ENCODE peak calls at places on chromosomes 2 and 18, in six cellular contexts. B is K562, V is GM12878, A is A549, E is SK-N-SH, R is H1. F is an unnamed sample.

GRCh38 chr2:203650860-203651613 is 55.4 kb upstream of the CD28 start:
- DNase-seq in B (peak), V (no peak), E (peak), A (peak), R (no peak), F (peak)

GRCh38 chr18:63074987-63075404 is 244.6 kb downstream of the BCL2 start:
- DNase-seq in V (no peak), R (peak), B (peak), E (peak), A (peak), F (peak)

GRCh38 chr2:127663566-127664064 is 11.7 kb downstream of the LIMS2 start:
- DNase-seq in E (no peak), R (no peak), A (no peak), B (no peak), V (no peak), F (no peak)

GRCh38 chr2:152513681-152514080 is 178.7 kb downstream of the FMNL2 start:
- DNase-seq in V (no peak), A (peak), R (no peak), E (no peak), B (no peak), F (no peak)

GRCh38 chr2:24566209-24566608 is 75.2 kb downstream of the NCOA1 start:
- DNase-seq in B (no peak), A (no peak), R (no peak), E (no peak), V (no peak), F (no peak)

GRCh38 chr2:34096552-34097171 is 497.6 kb upstream of the FAM98A start:
- DNase-seq in A (peak), V (peak), E (peak), B (peak), R (peak), F (peak)

GRCh38 chr2:1940660-1941059 is 196.3 kb upstream of the PXDN start:
- DNase-seq in E (peak), V (no peak), B (no peak), R (no peak), A (no peak), F (no peak)

GRCh38 chr2:25492726-25493125 is 151.0 kb upstream of the DNMT3A start:
- DNase-seq in R (no peak), B (no peak), A (no peak), V (no peak), E (no peak), F (no peak)

DNA sequence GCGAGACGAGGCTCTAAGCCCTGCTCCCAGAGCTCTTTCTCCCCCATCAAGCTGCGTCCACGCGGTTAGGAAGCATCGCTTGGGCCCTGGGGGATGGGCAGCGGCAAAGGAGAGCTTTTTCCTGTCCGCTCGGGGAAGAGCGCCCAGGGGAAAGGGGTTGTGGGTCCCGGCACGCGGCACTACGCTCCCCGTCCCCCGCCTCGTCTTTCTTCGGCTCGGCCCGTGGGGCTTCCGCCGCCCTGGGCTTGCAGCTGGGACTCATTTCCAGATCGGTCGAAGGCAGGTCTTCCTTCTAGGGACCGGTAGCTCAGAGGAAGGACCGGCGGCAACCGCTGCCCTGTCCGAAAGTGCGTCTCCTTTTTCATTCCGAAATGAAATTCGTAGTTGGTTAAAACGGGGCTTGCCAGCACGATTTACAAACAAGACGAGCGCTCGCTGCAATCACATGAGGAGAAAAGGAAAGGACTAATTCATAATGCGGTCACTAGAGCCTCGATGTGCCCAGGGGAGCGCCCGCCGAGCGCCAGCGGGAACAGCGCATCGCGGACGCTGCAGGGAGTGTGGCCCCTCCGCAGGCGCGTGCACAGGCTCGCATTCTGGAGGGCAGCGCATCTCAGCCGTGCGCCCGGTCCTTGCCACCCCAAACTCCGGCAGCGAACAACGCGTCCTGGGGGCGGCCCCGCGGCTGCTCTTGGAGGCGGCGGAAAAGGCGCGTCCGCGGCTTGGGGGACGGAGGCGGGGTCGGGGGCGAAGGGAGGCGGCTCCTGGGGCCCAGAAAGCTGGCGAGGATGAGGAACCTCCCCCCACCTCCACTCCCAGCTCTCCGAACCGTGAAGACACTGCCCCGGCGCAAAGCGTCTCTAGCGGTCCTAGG is 3.6 kb upstream of the ITPRIPL1 start:
- DNase-seq in E (peak), V (peak), A (peak), R (peak), B (peak), F (peak)
- TF ChIP-seq CHD2 in E (peak), V (peak), A (no peak), R (no peak), B (peak), F (no peak)

GRCh38 chr18:32771871-32772499 is 838 bp downstream of the KLHL14 start:
- DNase-seq in V (no peak), A (no peak), E (peak), R (peak), B (no peak), F (no peak)

GRCh38 chr18:32771169-32771751 is 1.6 kb downstream of the KLHL14 start:
- DNase-seq in R (peak), V (no peak), E (peak), B (no peak), A (no peak), F (peak)

GRCh38 chr18:32769242-32770180 is 3.3 kb downstream of the KLHL14 start:
- DNase-seq in R (peak), E (peak), V (no peak), B (no peak), A (no peak), F (peak)

GRCh38 chr18:32770181-32770650 is 2.6 kb downstream of the KLHL14 start:
- DNase-seq in B (no peak), V (no peak), R (no peak), A (no peak), E (peak), F (peak)

GRCh38 chr18:32770651-32771168 is 2.1 kb downstream of the KLHL14 start:
- DNase-seq in E (peak), A (no peak), V (no peak), B (no peak), R (peak), F (no peak)
- TF ChIP-seq CHD2 in E (no peak), A (no peak), V (no peak), B (no peak), R (no peak), F (no peak)

GRCh38 chr2:215606219-215606618 is 170.4 kb upstream of the FN1 start:
- DNase-seq in B (no peak), V (no peak), E (no peak), A (no peak), R (no peak), F (no peak)

GRCh38 chr2:215611609-215612386 is 175.9 kb upstream of the FN1 start:
- DNase-seq in E (no peak), R (no peak), A (no peak), V (no peak), B (no peak), F (peak)

GRCh38 chr2:215612770-215613169 is 176.9 kb upstream of the FN1 start:
- DNase-seq in E (no peak), R (no peak), V (no peak), B (no peak), A (no peak), F (no peak)

GRCh38 chr2:215607790-215608189 is 171.9 kb upstream of the FN1 start:
- DNase-seq in B (no peak), V (no peak), A (no peak), E (no peak), R (no peak), F (no peak)

GRCh38 chr2:215609089-215610032 is 173.5 kb upstream of the FN1 start:
- DNase-seq in E (no peak), A (no peak), B (no peak), R (no peak), V (no peak), F (no peak)
- TF ChIP-seq CHD2 in E (no peak), A (no peak), B (no peak), R (no peak), V (no peak), F (no peak)

DNA sequence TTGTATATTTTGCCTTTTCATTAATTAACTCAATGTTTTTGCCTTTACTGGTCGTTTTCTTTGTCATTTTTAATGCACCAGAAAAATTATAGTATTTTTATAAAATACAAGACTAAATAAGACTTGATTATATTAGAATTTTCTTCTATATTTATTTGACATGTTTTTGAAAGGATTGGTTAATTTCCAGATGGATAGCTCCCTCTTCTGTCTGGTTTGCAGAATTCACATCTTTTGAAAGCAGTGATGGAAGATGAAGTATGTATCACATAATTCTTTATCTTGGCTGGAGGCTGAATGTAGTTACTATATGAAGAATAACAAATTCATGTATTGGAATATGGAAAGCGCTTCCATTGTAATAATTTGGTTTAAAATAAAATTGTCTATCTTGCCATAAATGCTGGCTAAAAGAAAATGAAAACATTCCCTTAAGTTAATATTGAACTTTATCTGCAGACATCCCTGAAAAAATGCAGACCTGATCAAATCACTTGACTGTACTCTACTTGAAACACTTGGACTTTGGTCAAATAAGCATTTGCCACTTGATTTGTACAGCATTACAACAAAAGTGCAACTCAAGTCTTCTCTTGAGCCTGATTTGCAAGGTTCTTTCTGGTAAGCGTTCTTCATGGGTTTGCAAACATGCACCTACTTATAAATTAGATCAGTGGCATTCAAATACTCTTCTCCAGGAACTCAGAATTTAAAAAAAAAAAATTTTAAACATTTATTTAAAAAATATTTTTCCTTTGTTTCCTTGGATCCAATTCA is 86.4 kb upstream of the EFEMP1 start:
- DNase-seq in B (peak), R (no peak), A (peak), E (peak), V (no peak), F (peak)
- TF ChIP-seq CHD2 in B (no peak), R (no peak), A (no peak), E (no peak), V (no peak), F (no peak)

GRCh38 chr18:22469061-22469689 is 51.5 kb upstream of the CTAGE1 start:
- DNase-seq in V (no peak), E (no peak), B (no peak), R (no peak), A (no peak), F (no peak)

GRCh38 chr18:22470141-22470510 is 52.4 kb upstream of the CTAGE1 start:
- DNase-seq in E (no peak), V (no peak), R (no peak), A (no peak), B (no peak), F (no peak)

GRCh38 chr18:22473366-22473765 is 55.7 kb upstream of the CTAGE1 start:
- DNase-seq in R (no peak), V (no peak), B (no peak), A (no peak), E (no peak), F (no peak)

GRCh38 chr18:22470511-22471181 is 52.9 kb upstream of the CTAGE1 start:
- DNase-seq in V (no peak), E (no peak), B (no peak), A (no peak), R (no peak), F (no peak)

GRCh38 chr18:22471546-22472131 is 53.9 kb upstream of the CTAGE1 start:
- DNase-seq in R (no peak), A (no peak), E (no peak), B (no peak), V (no peak), F (no peak)
- TF ChIP-seq CHD2 in R (no peak), A (no peak), E (no peak), B (no peak), V (no peak), F (no peak)

DNA sequence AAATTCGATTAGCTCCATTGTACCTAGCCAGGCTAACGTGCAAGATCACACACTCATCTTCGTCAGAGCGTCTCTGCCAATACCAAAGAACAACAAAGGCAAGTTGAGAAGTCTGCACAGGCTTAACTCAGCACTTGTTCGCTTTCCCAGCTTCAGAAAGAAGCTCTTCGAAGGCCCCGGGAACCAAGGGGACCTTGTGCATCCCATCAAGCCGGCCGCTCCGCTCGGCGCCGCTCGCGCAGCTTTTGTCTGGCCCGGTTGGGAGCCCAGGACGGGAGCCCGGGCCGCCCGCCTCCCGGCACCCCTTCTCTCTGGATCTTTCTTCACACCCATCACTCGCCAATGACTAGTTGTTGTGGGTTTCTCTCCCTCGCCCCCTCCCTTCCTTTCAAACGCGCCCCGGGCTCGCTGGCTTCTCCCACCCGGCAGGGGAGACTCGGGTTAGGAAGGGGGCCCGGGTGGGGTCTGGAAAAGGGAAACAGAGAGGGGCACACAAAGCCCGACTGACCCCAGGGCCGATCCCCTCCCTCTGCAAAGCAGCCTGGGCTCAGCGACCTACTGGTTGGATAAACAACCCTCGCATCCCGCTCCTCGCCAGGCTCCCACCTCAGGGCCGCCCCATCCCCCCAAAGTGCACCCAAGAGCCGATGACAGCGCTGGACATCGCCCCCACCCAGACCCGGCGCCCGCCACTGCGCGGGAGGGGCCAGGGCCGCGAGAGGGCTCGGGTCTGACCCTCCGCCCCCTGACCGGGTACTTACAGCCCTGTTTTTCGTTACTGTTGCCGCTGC is 456 bp downstream of the CLASP1 start:
- DNase-seq in B (peak), R (peak), A (peak), V (no peak), E (peak), F (peak)
- TF ChIP-seq CHD2 in B (peak), R (no peak), A (no peak), V (peak), E (peak), F (no peak)